ENCODE peak calls at places on chromosomes 2 and 18, in nine cellular contexts. V is pancreas, S is IMR-90, B is cardiac muscle cell, R is colonic mucosa, L is adrenal gland, D is psoas muscle, T is WERI-Rb-1, I is fibroblast of lung. A is an unnamed sample.

GRCh38 chr2:177489719-177490301 is 97.2 kb downstream of the AGPS start:
- DNase-seq in S (peak), B (peak), I (peak), T (no peak), R (no peak), V (no peak), L (no peak), D (no peak), A (no peak)

GRCh38 chr2:170965446-170966225 is 36.6 kb downstream of the GORASP2 start:
- DNase-seq in V (no peak), I (peak), S (peak), L (no peak), B (no peak), D (no peak), T (no peak), R (no peak), A (no peak)

GRCh38 chr2:47334356-47335136 is 68.4 kb upstream of the MSH2 start:
- DNase-seq in L (no peak), I (no peak), S (no peak), T (no peak), B (no peak), D (no peak), R (no peak), V (no peak), A (no peak)

GRCh38 chr2:22900674-22901073 is 484.3 kb upstream of the KLHL29 start:
- DNase-seq in L (no peak), I (no peak), T (no peak), V (no peak), D (no peak), B (no peak), R (no peak), S (no peak), A (no peak)

GRCh38 chr2:41867553-41867952 is 180.3 kb upstream of the PKDCC start:
- DNase-seq in V (no peak), S (peak), T (no peak), B (peak), D (no peak), R (no peak), I (no peak), L (no peak), A (no peak)

GRCh38 chr2:172704072-172704936 is 31.3 kb upstream of the RAPGEF4 start:
- DNase-seq in L (no peak), D (no peak), B (peak), T (no peak), V (no peak), S (peak), R (no peak), I (peak), A (no peak)

GRCh38 chr2:12361506-12361905 is 355.2 kb upstream of the TRIB2 start:
- DNase-seq in D (no peak), T (no peak), R (no peak), I (no peak), B (no peak), L (no peak), V (no peak), S (peak), A (no peak)

GRCh38 chr2:233408366-233409285 is 54.3 kb downstream of the DGKD start:
- DNase-seq in R (peak), L (no peak), V (no peak), D (no peak), I (no peak), T (no peak), B (no peak), S (no peak), A (no peak)

GRCh38 chr2:31404302-31404701 is 10.2 kb downstream of the XDH start:
- DNase-seq in V (no peak), L (no peak), T (no peak), S (peak), B (no peak), R (no peak), I (no peak), D (no peak), A (no peak)

GRCh38 chr2:204871246-204871953 is 326.1 kb downstream of the PARD3B start:
- DNase-seq in R (no peak), I (peak), D (no peak), T (no peak), L (no peak), V (no peak), B (peak), S (peak), A (no peak)

GRCh38 chr2:105439130-105439529 is 40.3 kb upstream of the FHL2 start:
- DNase-seq in S (no peak), D (no peak), R (no peak), T (peak), V (no peak), B (peak), L (no peak), I (no peak), A (no peak)

GRCh38 chr2:209145941-209146681 is 277.7 kb upstream of the MAP2 start:
- DNase-seq in R (no peak), I (no peak), B (no peak), D (no peak), S (no peak), T (no peak), V (no peak), L (no peak), A (peak)

GRCh38 chr2:209141818-209142217 is 282.0 kb upstream of the MAP2 start:
- DNase-seq in T (no peak), I (no peak), B (no peak), D (no peak), V (no peak), R (no peak), L (no peak), S (no peak), A (no peak)

GRCh38 chr2:209141142-209141541 is 282.7 kb upstream of the MAP2 start:
- DNase-seq in D (no peak), R (no peak), I (no peak), T (no peak), B (no peak), V (no peak), S (no peak), L (no peak), A (no peak)

GRCh38 chr2:209147981-209148380 is 275.9 kb upstream of the MAP2 start:
- DNase-seq in L (no peak), I (no peak), T (no peak), R (no peak), S (no peak), D (no peak), B (no peak), V (no peak), A (no peak)

DNA sequence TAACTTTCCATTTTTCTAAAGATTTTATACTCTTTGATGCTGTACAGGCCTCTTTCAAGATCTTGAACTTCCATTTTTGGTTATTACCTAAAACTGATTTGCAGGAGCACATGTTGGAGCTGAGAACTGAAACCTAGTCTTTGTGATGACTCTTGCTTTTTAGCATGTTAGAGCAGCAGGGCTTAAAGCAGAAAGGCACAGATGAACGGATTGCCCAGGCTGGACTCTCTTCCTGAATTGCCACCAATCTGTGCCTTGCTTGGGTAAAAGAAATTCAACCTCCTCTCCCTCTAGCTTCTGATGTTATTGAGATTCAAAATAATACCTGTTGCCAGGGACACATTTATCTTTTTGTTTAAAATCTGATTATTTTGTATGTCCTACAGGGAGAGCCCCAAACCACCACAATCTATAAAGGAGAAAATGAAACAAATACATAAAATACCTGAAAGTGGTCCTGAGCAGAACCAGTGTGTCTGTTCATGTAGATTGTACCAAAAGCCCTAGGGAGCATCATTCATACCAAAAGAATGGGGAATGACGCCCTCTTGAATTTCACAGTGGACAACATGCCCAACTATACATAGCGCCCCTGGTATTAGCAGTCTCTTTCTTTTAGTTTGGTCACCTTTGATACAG is 277.0 kb upstream of the MAP2 start:
- DNase-seq in B (no peak), R (no peak), I (no peak), V (no peak), D (no peak), S (no peak), T (no peak), L (no peak), A (no peak)
- H3K27ac ChIP-seq in B (no peak), R (no peak), I (no peak), V (no peak), D (no peak), S (no peak), T (peak), L (no peak), A (no peak)

DNA sequence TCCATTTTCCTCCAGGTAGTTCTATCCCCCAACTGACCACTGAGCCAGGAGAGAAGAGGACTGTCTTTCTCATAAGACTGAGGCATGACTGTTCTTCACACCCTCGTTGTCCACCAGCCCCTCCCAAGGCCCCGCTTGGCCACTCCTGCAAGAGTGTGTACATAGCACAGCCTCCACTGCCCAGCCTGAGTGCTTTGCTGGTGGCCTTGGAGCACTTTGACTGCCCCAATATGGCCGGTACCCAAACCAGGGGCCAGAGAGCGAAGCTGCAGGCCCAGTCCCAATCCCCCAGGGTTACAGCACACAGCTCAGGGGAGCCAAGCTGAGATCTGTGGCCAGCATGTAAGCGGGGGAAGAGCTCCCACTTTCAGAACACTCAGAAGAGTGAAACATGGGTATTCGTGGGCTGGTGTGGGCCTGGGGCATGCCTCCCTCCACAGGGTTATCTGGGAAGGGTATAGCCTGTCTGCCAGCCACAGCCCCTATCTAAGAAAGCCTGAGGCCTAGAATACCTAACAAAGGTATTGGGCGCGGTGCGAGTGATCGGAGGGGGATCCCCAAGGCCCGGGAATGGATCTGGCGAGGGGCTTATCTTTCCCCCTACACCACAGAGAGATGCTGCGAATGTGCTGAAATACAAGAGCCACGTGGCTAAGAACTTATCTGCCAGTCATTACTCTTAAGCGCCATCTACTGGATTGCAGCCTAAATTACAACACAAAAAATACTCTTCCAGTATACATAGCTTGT is 163.8 kb downstream of the WDPCP start:
- DNase-seq in I (peak), S (peak), L (no peak), B (peak), V (peak), T (peak), R (no peak), D (no peak), A (peak)
- TF ChIP-seq CTCF in I (peak), S (peak), L (no peak), B (peak), V (no peak), T (peak), R (peak), D (peak), A (peak)

GRCh38 chr2:122237506-122237905 is 482.1 kb downstream of the TSN start:
- DNase-seq in I (no peak), D (no peak), S (no peak), B (no peak), L (no peak), V (no peak), T (no peak), R (no peak), A (no peak)

GRCh38 chr2:122233372-122233771 is 477.9 kb downstream of the TSN start:
- DNase-seq in R (no peak), S (no peak), B (no peak), I (no peak), L (no peak), D (no peak), T (no peak), V (no peak), A (no peak)

GRCh38 chr2:122238006-122238559 is 482.6 kb downstream of the TSN start:
- DNase-seq in B (no peak), T (peak), S (no peak), D (no peak), L (no peak), V (no peak), R (no peak), I (no peak), A (no peak)

GRCh38 chr2:122239440-122239839 is 484.0 kb downstream of the TSN start:
- DNase-seq in S (no peak), D (no peak), B (no peak), I (no peak), L (no peak), T (peak), R (no peak), V (no peak), A (no peak)

DNA sequence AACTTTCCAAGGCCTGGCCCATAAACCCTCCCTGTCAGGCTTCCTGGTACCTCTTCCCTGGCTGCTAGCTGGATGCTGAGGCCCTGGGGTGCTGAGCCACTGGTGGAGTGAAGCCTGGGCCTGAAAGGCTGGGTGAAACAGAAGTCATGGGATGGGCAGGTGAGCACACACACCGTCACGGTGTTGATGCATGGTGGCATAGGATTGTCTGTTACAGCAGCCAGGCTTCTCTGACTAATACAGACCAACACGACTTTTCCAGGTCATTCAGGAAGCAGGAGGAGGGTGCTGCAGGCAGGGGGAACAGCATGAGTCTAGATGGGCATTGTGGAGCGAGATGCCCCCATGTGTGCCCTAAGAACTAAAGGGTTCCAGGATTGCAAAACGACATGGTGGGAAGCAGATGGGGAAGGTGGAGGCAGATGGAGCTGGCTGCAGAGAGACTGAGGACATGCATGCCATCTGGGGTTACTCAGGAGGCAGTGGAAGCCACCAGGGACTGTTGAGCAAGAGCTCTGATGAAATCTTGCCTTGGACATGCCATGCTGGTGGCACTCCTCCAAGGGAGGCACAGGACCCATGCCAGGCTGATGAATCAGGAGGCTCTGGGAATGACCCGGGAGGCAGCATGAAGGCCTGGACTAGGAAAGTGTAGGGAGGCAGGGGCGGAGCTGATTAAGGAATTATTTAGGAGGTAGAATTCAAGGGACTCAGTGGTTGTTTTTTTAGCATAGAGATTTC is 480.9 kb downstream of the TSN start:
- DNase-seq in D (peak), V (no peak), S (no peak), R (no peak), T (peak), B (peak), I (peak), L (peak), A (peak)
- H3K27ac ChIP-seq in D (no peak), V (no peak), S (no peak), R (no peak), T (no peak), B (no peak), I (no peak), L (no peak), A (no peak)

DNA sequence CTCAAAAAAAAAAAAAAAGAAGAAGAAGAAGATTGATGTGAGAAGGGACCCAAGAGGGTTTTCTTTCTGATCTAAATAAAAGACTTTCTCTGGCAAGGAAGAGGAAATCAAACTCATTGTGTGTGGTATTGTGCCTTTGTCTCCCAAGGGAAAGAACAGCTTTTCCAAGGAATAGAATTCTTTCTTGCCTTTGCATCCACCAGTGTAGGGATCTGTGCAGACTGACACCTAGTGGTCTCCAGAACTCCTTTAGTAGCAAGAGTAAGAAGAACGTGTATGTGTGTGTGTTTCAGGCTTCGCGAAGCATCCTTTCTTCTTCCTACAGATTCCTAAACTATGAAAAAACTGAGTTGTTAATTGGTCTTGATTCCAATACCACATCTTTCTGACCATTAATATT is 33.5 kb upstream of the CRIM1 start:
- DNase-seq in V (no peak), L (no peak), T (peak), B (peak), S (peak), R (no peak), I (peak), D (no peak), A (no peak)
- TF ChIP-seq CTCF in V (no peak), L (peak), T (peak), B (peak), S (peak), R (peak), I (peak), D (peak), A (no peak)

GRCh38 chr2:3460831-3461544 is 58.3 kb downstream of the ADI1 start:
- DNase-seq in R (no peak), I (no peak), L (no peak), T (no peak), S (no peak), B (no peak), V (no peak), D (no peak), A (no peak)
- H3K27ac ChIP-seq in R (no peak), I (no peak), L (no peak), T (no peak), S (no peak), B (peak), V (no peak), D (peak), A (no peak)

GRCh38 chr18:26768388-26768787 is 97.1 kb downstream of the AQP4 start:
- DNase-seq in V (no peak), I (no peak), S (no peak), R (no peak), D (no peak), L (no peak), B (no peak), T (no peak), A (no peak)
- TF ChIP-seq CTCF in V (no peak), I (no peak), S (no peak), R (no peak), D (no peak), L (no peak), B (no peak), T (no peak), A (no peak)

GRCh38 chr2:164840458-164840929 is 1.1 kb downstream of the COBLL1 start:
- DNase-seq in S (no peak), R (peak), B (no peak), L (peak), D (peak), I (no peak), T (peak), V (peak), A (no peak)
- H3K27ac ChIP-seq in S (no peak), R (peak), B (no peak), L (peak), D (peak), I (peak), T (peak), V (peak), A (no peak)

GRCh38 chr2:52929412-52929811 is 838.2 kb upstream of the CHAC2 start:
- DNase-seq in I (no peak), R (no peak), T (no peak), B (no peak), D (no peak), V (peak), S (no peak), L (no peak), A (no peak)

GRCh38 chr2:52934920-52935640 is 832.5 kb upstream of the CHAC2 start:
- DNase-seq in B (no peak), S (no peak), T (no peak), I (no peak), R (no peak), D (no peak), V (no peak), L (no peak), A (no peak)

GRCh38 chr2:52933878-52934277 is 833.7 kb upstream of the CHAC2 start:
- DNase-seq in V (no peak), S (peak), I (peak), B (peak), T (no peak), L (no peak), D (no peak), R (no peak), A (no peak)

GRCh38 chr2:52934354-52934898 is 833.2 kb upstream of the CHAC2 start:
- DNase-seq in D (no peak), V (no peak), I (peak), R (no peak), B (peak), S (peak), L (no peak), T (no peak), A (no peak)

DNA sequence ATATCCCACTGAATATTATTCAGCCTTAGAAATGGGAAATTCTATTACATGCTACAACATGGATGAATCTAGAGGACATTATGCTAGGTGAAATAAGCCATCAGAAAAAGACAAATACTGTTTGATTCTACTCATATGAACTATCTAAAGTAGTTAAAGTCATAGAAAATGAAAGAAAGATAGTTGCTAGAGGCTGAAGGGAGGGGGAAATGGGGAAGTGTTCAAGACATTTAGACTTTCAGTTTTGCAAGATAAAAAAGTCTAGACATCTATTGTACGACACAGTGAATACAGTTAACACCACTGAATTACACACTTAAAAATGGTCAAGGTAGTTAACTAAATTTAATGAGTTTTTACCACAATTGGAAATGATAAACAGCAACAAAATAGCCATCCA is 835.9 kb upstream of the CHAC2 start:
- DNase-seq in R (no peak), V (no peak), S (no peak), D (no peak), B (no peak), T (no peak), L (no peak), I (no peak), A (no peak)
- TF ChIP-seq CTCF in R (no peak), V (no peak), S (no peak), D (no peak), B (no peak), T (no peak), L (no peak), I (no peak), A (no peak)